ENCODE peak calls at places on chromosome 4, in four cellular contexts. A, G, Q and Z are unnamed samples. For H3K9me2, the result is how much of the 10 kb centered on the place peaks cover.

GRCh38 chr4:144817081-144817480 is 171.1 kb downstream of the HHIP start:
- DNase-seq in G (no peak), Q (no peak), A (no peak), Z (no peak)

GRCh38 chr4:181835348-181835747 is 407.9 kb upstream of the TENM3 start:
- DNase-seq in A (no peak), Q (no peak), G (no peak), Z (no peak)

GRCh38 chr4:153929651-153930050 is 140.8 kb upstream of the SFRP2 start:
- DNase-seq in G (no peak), A (no peak), Q (no peak), Z (no peak)

GRCh38 chr4:26173619-26174018 is 147.2 kb upstream of the RBPJ start:
- DNase-seq in Q (no peak), A (no peak), G (no peak), Z (no peak)

GRCh38 chr4:135744928-135745327 is 1543.3 kb upstream of the PABPC4L start:
- DNase-seq in A (no peak), G (no peak), Q (no peak), Z (no peak)

GRCh38 chr4:53089940-53090729 is 228.0 kb downstream of the RASL11B start:
- DNase-seq in A (no peak), Q (no peak), G (no peak), Z (no peak)

GRCh38 chr4:86359944-86360478 is at the start of gene MAPK10:
- DNase-seq in Q (peak), G (peak), A (no peak), Z (peak)

GRCh38 chr4:83335691-83336090 is 1.0 kb upstream of the HPSE start:
- DNase-seq in Q (no peak), A (no peak), G (no peak), Z (no peak)

GRCh38 chr4:126799971-126800722 is 832.6 kb upstream of the INTU start:
- DNase-seq in Q (no peak), G (no peak), A (no peak), Z (no peak)

GRCh38 chr4:20266215-20267082 is 14.7 kb downstream of the SLIT2 start:
- DNase-seq in Q (no peak), A (no peak), G (no peak), Z (no peak)

GRCh38 chr4:28435346-28435745 is 1574.7 kb downstream of the STIM2 start:
- DNase-seq in G (no peak), Q (peak), A (no peak), Z (no peak)

GRCh38 chr4:28432348-28433025 is 1571.8 kb downstream of the STIM2 start:
- DNase-seq in G (no peak), Q (no peak), A (no peak), Z (no peak)

GRCh38 chr4:28436191-28437080 is 1575.8 kb downstream of the STIM2 start:
- DNase-seq in Q (peak), A (no peak), G (no peak), Z (no peak)
- H3K9me2 ChIP-seq in Q (under half), A (under half), G (under half), Z (under half)

GRCh38 chr4:114886761-114887160 is 226.7 kb downstream of the NDST4 start:
- DNase-seq in A (no peak), G (no peak), Q (no peak), Z (no peak)

GRCh38 chr4:114890773-114891172 is 222.6 kb downstream of the NDST4 start:
- DNase-seq in G (no peak), Q (no peak), A (no peak), Z (no peak)
- H3K9me2 ChIP-seq in G (under half), Q (under half), A (under half), Z (under half)

GRCh38 chr4:176319704-176320339 is at the start of gene SPCS3:
- DNase-seq in Q (peak), G (peak), A (peak), Z (peak)

GRCh38 chr4:176320976-176321361 is 1.2 kb downstream of the SPCS3 start:
- DNase-seq in G (peak), A (no peak), Q (no peak), Z (no peak)

GRCh38 chr4:176321589-176321988 is 1.8 kb downstream of the SPCS3 start:
- DNase-seq in Q (no peak), A (no peak), G (no peak), Z (no peak)

GRCh38 chr4:176319237-176319703 is 496 bp upstream of the SPCS3 start:
- DNase-seq in Q (no peak), G (no peak), A (no peak), Z (no peak)

GRCh38 chr4:176320340-176320975 is 692 bp downstream of the SPCS3 start:
- DNase-seq in Q (peak), A (peak), G (peak), Z (peak)
- H3K9me2 ChIP-seq in Q (under half), A (under half), G (under half), Z (under half)

DNA sequence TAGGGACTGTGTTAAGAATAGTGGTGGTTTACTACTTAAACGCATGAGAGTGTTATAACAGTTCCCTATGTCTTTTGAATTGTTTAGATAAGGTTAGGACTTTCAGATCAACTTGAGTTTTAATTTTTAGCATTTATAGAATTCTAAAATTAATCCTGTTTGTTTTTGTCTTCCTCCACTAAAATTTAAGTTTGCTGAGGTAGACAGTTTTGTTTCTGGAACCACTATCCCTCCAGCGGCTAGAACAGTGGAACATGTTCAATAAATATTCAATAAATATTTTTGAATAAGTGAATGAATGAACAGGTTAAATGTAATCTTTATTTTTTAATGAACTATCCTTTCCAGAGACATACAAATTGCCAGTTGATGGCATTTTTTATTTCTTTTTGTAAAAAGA is 58.4 kb downstream of the GAB1 start:
- DNase-seq in Q (no peak), A (no peak), G (no peak), Z (no peak)
- H3K9me2 ChIP-seq in Q (under half), A (under half), G (under half), Z (under half)

GRCh38 chr4:183191630-183192029 is 92.6 kb downstream of the WWC2 start:
- DNase-seq in G (no peak), Q (no peak), A (no peak), Z (no peak)
- H3K9me2 ChIP-seq in G (under half), Q (under half), A (under half), Z (under half)

DNA sequence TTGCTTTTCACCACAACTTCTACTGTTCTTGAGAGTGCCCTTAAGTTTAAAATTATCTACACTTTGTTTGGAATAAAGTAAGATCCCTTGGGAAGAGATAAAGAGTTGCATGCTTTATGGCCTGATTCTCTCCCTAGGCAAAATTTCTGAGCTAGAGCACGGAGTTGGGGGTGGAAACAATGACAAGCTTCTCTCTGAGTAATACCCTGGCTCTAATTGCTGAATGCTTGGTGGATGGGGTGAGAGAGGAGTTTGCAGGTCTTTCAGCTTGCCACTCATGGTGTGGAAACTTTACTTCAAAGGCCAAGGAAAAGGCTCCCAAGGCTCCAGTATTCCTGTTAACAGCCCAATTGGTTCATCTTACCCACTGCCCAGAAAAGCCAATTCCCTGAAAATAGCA is 26.1 kb upstream of the PRDM8 start:
- DNase-seq in A (no peak), Q (no peak), G (no peak), Z (no peak)
- H3K9me2 ChIP-seq in A (under half), Q (under half), G (under half), Z (under half)